ENCODE peak calls at places on chromosomes 16 and 17, in four cellular contexts. One of them, this sample, is unnamed.

GRCh38 chr16:53605979-53606378 is 97.7 kb downstream of the RPGRIP1L start:
- DNase-seq in K562: no peak
- DNase-seq in A549: no peak
- DNase-seq in GM12878: no peak
- DNase-seq in this sample: no peak

GRCh38 chr16:74731853-74732477 is 31.3 kb upstream of the MLKL start:
- DNase-seq in A549: no peak
- DNase-seq in GM12878: no peak
- DNase-seq in K562: no peak
- DNase-seq in this sample: peak; percentile 62

GRCh38 chr17:5702951-5703510 is 118.7 kb upstream of the NLRP1 start:
- DNase-seq in A549: no peak
- DNase-seq in K562: no peak
- DNase-seq in GM12878: no peak
- DNase-seq in this sample: no peak

GRCh38 chr17:77637807-77638182 is 320.7 kb upstream of the TNRC6C start:
- DNase-seq in GM12878: no peak
- DNase-seq in A549: no peak
- DNase-seq in K562: no peak
- DNase-seq in this sample: no peak

GRCh38 chr17:61750656-61751055 is 112.7 kb downstream of the BRIP1 start:
- DNase-seq in A549: no peak
- DNase-seq in K562: no peak
- DNase-seq in GM12878: peak; percentile 80
- DNase-seq in this sample: no peak

GRCh38 chr16:28217326-28217725 is 5.6 kb upstream of the XPO6 start:
- DNase-seq in GM12878: no peak
- DNase-seq in A549: no peak
- DNase-seq in K562: no peak
- DNase-seq in this sample: no peak

GRCh38 chr16:48384305-48384981 is 770 bp downstream of the SIAH1 start:
- DNase-seq in A549: peak; percentile 71
- DNase-seq in GM12878: no peak
- DNase-seq in K562: peak; percentile 90
- DNase-seq in this sample: peak; percentile 41

GRCh38 chr17:78910885-78911284 is 7.9 kb upstream of the CEP295NL start:
- DNase-seq in GM12878: no peak
- DNase-seq in A549: no peak
- DNase-seq in K562: no peak
- DNase-seq in this sample: no peak

GRCh38 chr16:74623214-74623842 is 16.4 kb upstream of the GLG1 start:
- DNase-seq in A549: peak; percentile 57
- DNase-seq in GM12878: no peak
- DNase-seq in K562: peak; percentile 39
- DNase-seq in this sample: peak; percentile 55

GRCh38 chr17:18187816-18188761 is 4.5 kb downstream of the ALKBH5 start:
- DNase-seq in GM12878: no peak
- DNase-seq in A549: no peak
- DNase-seq in K562: no peak
- DNase-seq in this sample: no peak

GRCh38 chr17:14016858-14017257 is 52.4 kb upstream of the COX10 start:
- DNase-seq in K562: no peak
- DNase-seq in GM12878: no peak
- DNase-seq in A549: no peak
- DNase-seq in this sample: peak; percentile 9

GRCh38 chr16:88479795-88480760 is 27.0 kb downstream of the ZFPM1 start:
- DNase-seq in GM12878: no peak
- DNase-seq in K562: no peak
- DNase-seq in A549: no peak
- DNase-seq in this sample: no peak

GRCh38 chr17:49942918-49943317 is 26.1 kb upstream of the DLX4 start:
- DNase-seq in GM12878: no peak
- DNase-seq in K562: no peak
- DNase-seq in A549: no peak
- DNase-seq in this sample: no peak

GRCh38 chr16:77993586-77993985 is 28.8 kb upstream of the CLEC3A start:
- DNase-seq in A549: no peak
- DNase-seq in GM12878: no peak
- DNase-seq in K562: no peak
- DNase-seq in this sample: no peak

GRCh38 chr16:67248401-67249177 is at the start of gene SLC9A5:
- DNase-seq in GM12878: no peak
- DNase-seq in K562: peak; percentile 64
- DNase-seq in A549: no peak
- DNase-seq in this sample: no peak

GRCh38 chr16:7679899-7680298 is 347.3 kb downstream of the RBFOX1 start:
- DNase-seq in A549: no peak
- DNase-seq in K562: no peak
- DNase-seq in GM12878: no peak
- DNase-seq in this sample: no peak
- TF ChIP-seq POLR2AphosphoS2 in A549: no peak
- TF ChIP-seq POLR2AphosphoS2 in K562: no peak
- TF ChIP-seq POLR2AphosphoS2 in GM12878: no peak
- TF ChIP-seq POLR2AphosphoS2 in this sample: no peak

GRCh38 chr17:43905985-43906852 is 1.1 kb downstream of the MPP2 start:
- DNase-seq in K562: peak; percentile 67
- DNase-seq in GM12878: no peak
- DNase-seq in A549: peak; percentile 54
- DNase-seq in this sample: peak; percentile 47
- TF ChIP-seq HDAC2 in K562: no peak
- TF ChIP-seq HDAC2 in GM12878: no peak
- TF ChIP-seq HDAC2 in A549: no peak
- TF ChIP-seq HDAC2 in this sample: no peak

DNA sequence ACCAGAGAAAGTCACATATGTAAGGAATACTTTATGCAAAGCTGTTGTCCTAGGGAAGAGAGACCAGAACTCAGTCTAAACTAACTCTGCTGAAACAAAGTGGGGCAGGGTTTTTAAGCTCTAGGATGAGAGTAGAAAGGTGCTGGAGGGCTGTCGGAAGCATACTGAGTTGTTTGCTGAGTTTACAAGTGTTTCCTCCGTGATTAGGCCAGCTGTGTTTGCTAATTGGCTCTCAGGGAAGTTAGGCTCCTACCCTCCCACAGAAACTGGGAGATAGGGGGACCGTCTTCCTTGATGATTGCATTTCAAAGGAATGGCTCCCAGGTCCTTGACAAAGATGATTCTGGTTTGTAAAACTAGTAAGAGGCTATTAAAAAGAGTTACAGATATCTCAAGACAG is 24.4 kb upstream of the CRYM start:
- DNase-seq in K562: no peak
- DNase-seq in A549: no peak
- DNase-seq in GM12878: no peak
- DNase-seq in this sample: no peak
- TF ChIP-seq POLR2AphosphoS2 in K562: no peak
- TF ChIP-seq POLR2AphosphoS2 in A549: no peak
- TF ChIP-seq POLR2AphosphoS2 in GM12878: no peak
- TF ChIP-seq POLR2AphosphoS2 in this sample: no peak

DNA sequence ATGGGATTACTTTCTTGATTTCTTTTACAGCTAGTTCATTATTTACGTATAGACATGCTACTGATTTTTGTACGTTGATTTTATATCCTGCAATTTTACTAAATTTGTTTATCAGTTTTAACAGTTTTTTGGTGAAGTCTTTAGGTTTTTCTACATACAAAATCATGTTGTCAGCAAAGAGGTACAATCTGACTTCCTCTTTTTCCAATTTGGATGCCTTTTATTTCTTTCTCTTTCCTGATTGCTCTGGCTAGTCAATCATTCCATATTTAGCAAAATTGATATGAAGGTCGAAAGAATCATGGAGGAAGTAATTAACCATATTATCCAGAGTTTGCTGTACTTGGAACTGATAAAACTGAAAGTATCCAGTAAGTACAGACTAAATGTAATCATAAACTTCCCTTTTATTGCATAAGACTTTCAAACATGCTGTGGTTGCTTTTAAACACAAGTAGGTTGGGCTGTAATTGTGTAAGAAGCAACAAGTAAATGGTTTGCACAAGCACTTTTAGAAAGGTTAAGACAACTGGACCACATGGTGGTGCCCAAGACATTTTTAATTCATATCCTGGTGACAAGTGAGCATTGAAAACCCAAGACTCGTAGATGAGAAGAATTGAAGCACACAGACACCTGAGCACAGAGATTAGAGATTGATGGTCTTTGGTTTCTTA is 8.4 kb downstream of the GDE1 start:
- DNase-seq in K562: no peak
- DNase-seq in GM12878: no peak
- DNase-seq in A549: no peak
- DNase-seq in this sample: no peak
- TF ChIP-seq HDAC2 in K562: no peak
- TF ChIP-seq HDAC2 in GM12878: no peak
- TF ChIP-seq HDAC2 in A549: no peak
- TF ChIP-seq HDAC2 in this sample: no peak

GRCh38 chr16:86244936-86245335 is 265.4 kb upstream of the FOXF1 start:
- DNase-seq in A549: no peak
- DNase-seq in K562: no peak
- DNase-seq in GM12878: no peak
- DNase-seq in this sample: no peak
- TF ChIP-seq POLR2AphosphoS2 in A549: no peak
- TF ChIP-seq POLR2AphosphoS2 in K562: no peak
- TF ChIP-seq POLR2AphosphoS2 in GM12878: no peak
- TF ChIP-seq POLR2AphosphoS2 in this sample: no peak

GRCh38 chr16:1707193-1707790 is 1.3 kb downstream of the MAPK8IP3 start:
- DNase-seq in K562: peak; percentile 36
- DNase-seq in GM12878: no peak
- DNase-seq in A549: no peak
- DNase-seq in this sample: peak; percentile 41
- TF ChIP-seq HDAC2 in K562: peak; percentile 35
- TF ChIP-seq HDAC2 in GM12878: no peak
- TF ChIP-seq HDAC2 in A549: no peak
- TF ChIP-seq HDAC2 in this sample: peak; percentile 54

This sample was measured in HepG2.